ENCODE peak calls at places on chromosomes 11 and 22, in five cellular contexts. J is H1, Z is HepG2, Q is GM12878, P is NT2/D1. C is an unnamed sample.

GRCh38 chr22:40504285-40505249 is 132.0 kb downstream of the MRTFA start:
- DNase-seq in Q (no peak), Z (no peak), J (no peak), P (no peak), C (no peak)

GRCh38 chr11:107468596-107468995 is 11.0 kb upstream of the CWF19L2 start:
- DNase-seq in J (no peak), P (no peak), Z (no peak), Q (no peak), C (no peak)

GRCh38 chr11:109145287-109145686 is 276.7 kb upstream of the C11orf87 start:
- DNase-seq in J (no peak), Q (no peak), Z (no peak), P (no peak), C (no peak)

GRCh38 chr11:103947566-103947919 is 88.9 kb upstream of the DDI1 start:
- DNase-seq in J (no peak), P (no peak), Z (no peak), Q (no peak), C (no peak)

GRCh38 chr22:43476341-43476740 is 64.5 kb downstream of the MPPED1 start:
- DNase-seq in P (no peak), Q (no peak), J (no peak), Z (peak; percentile 22), C (peak; percentile 44)

GRCh38 chr22:37052386-37053309 is 1.1 kb downstream of the KCTD17 start:
- DNase-seq in Q (no peak), J (no peak), P (no peak), Z (no peak), C (no peak)

GRCh38 chr11:34632105-34632780 is 11.3 kb downstream of the EHF start:
- DNase-seq in Q (no peak), Z (no peak), J (no peak), P (no peak), C (no peak)

GRCh38 chr11:71373791-71374454 is 74.3 kb downstream of the DHCR7 start:
- DNase-seq in P (no peak), Z (no peak), J (no peak), Q (peak; percentile 71), C (no peak)

DNA sequence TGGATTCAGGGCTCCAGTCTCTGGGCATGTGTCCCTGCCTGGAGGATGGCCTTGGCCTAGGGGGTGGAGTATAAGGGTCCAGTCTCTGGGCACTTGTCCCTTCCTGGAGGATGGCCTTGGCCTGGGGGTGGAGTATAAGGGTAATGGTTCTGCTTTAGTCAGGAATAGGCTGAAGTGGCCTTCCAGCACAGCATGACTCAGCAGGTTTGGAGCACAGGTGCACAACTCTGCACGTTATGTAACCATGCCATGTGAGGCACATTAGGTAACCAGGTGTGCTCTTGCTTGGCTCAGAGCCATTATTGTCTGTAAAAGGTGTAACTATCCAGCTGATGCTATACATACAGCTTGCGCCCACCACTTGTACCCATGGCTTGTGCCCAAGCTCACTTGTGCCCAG is 48.4 kb upstream of the POLD3 start:
- DNase-seq in J (no peak), Q (no peak), Z (no peak), P (no peak), C (no peak)
- TF ChIP-seq SUZ12 in J (no peak), Q (no peak), Z (no peak), P (no peak), C (no peak)

GRCh38 chr11:77142091-77142975 is 14.3 kb downstream of the MYO7A start:
- DNase-seq in P (no peak), Z (no peak), J (no peak), Q (no peak), C (no peak)
- TF ChIP-seq SUZ12 in P (no peak), Z (no peak), J (no peak), Q (no peak), C (no peak)

GRCh38 chr11:119584193-119585037 is 144.6 kb downstream of the NECTIN1 start:
- DNase-seq in Z (no peak), Q (no peak), J (peak; percentile 79), P (peak; percentile 93), C (peak; percentile 62)

GRCh38 chr11:119583585-119583984 is 145.4 kb downstream of the NECTIN1 start:
- DNase-seq in Z (no peak), Q (no peak), P (no peak), J (no peak), C (no peak)

GRCh38 chr11:119589011-119589410 is 140.0 kb downstream of the NECTIN1 start:
- DNase-seq in J (no peak), Q (no peak), Z (no peak), P (no peak), C (no peak)

GRCh38 chr11:119586181-119586580 is 142.8 kb downstream of the NECTIN1 start:
- DNase-seq in P (no peak), Z (no peak), J (no peak), Q (no peak), C (no peak)

GRCh38 chr11:119585038-119585666 is 143.8 kb downstream of the NECTIN1 start:
- DNase-seq in J (peak; percentile 76), Q (no peak), P (no peak), Z (no peak), C (no peak)
- TF ChIP-seq SUZ12 in J (no peak), Q (peak; percentile 7), P (no peak), Z (no peak), C (no peak)

GRCh38 chr11:134502153-134502550 is 90.1 kb upstream of the B3GAT1 start:
- DNase-seq in Z (no peak), P (no peak), Q (no peak), J (no peak), C (no peak)

GRCh38 chr11:134501406-134502152 is 89.5 kb upstream of the B3GAT1 start:
- DNase-seq in Z (no peak), J (no peak), P (no peak), Q (no peak), C (no peak)

GRCh38 chr11:134498326-134499139 is 86.5 kb upstream of the B3GAT1 start:
- DNase-seq in Z (no peak), J (no peak), P (no peak), Q (no peak), C (no peak)

GRCh38 chr11:134499990-134500389 is 87.9 kb upstream of the B3GAT1 start:
- DNase-seq in Q (no peak), J (no peak), Z (no peak), P (no peak), C (no peak)

DNA sequence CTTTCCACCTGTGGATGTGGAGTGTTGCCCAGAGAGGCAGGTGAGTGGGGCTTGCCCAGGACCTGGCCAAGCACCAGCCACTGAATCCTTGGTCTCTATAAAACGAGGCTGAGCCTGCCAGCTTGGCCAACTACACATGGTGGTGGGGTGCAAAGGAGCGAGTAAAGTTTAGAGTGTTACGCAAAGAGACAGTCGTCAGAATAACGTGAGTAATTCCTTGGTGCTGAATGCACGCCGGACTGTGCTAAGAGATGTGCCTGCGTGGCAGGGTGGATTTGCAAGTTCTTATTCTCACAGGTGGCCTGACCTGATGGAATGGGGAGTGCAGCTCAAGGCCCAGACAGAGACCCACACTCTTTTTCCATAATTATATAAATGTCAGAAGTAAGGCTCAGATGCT is 88.6 kb upstream of the B3GAT1 start:
- DNase-seq in J (no peak), Z (no peak), Q (no peak), P (no peak), C (no peak)
- TF ChIP-seq SUZ12 in J (no peak), Z (no peak), Q (no peak), P (no peak), C (no peak)

DNA sequence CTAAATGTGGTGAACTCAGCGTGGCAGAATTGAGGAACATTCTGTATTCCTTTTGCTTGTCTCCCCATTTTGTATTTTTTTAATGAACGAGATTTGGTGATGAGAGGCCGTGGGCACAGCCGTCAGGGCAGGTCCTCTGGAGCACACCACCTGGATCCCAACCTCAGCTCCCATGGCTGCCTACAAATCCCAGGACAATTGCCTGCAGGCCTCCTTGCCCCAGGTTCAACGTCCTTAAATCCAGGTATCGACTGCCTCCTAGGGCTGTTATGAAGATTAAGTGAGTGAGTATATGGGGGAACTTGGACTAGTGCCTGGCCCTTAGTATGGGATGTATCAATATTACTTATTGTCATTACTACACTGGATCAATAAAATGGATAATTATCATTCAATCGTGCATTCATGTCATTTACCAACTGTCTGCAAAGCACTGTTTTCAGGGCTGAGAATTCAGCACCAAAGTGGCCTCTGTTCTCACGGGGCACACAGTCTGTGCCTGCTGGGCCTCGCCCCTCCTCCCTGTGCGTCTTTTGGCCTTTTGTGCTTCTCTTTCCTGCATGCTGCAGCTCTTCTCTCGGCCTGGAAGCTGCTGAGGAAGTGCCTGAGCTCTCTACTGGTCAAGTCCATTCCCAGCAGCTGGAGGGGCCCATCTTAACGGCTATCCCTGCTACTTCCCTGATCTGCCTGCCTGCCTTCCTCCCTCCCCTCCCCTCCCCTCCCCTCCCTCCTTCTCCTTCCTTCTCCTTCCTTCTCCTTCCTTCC is 1343.7 kb downstream of the BRD1 start:
- DNase-seq in Q (no peak), Z (no peak), J (no peak), P (no peak), C (no peak)
- TF ChIP-seq SUZ12 in Q (no peak), Z (no peak), J (no peak), P (no peak), C (no peak)

DNA sequence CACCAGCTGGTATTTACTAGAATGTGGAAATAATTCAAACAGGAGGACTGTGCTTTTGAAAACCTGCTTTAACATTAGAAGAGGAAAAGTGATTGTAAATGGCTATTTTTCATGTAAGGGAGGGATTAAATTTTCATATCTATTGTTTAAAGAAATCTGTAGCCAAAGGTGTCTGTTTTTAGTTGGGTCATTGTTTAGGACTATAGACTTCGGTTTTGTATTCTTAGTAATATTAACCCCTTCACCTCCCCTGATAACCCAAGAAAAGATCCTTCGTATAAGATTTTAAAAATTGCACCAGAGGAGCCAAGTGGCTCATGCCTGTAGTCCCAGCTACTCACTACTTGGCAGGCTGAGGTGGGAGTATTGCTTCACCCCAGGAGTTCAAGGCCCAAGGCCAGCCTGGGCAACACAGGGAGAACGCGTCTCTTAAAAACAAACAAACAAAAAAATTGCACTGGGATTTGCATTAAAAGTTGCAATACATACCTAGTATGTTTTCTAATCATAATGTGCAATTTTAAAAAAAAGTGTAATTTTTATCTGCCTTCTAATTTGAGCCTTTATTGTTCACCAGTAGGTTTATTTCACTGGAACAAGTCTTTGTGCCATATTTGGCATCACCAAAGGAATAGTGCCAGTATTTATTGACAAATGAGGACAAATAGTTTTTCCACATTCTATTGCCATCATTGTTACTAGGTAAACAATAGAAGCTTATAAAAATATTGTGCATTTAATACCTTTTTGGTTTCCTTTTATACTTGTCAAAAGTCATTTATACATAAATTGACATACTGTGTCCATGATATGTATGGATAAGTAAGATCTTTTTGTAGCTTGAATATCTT is 34.3 kb downstream of the MTMR3 start:
- DNase-seq in P (no peak), Q (no peak), J (no peak), Z (peak; percentile 57), C (no peak)
- TF ChIP-seq SUZ12 in P (no peak), Q (no peak), J (no peak), Z (no peak), C (no peak)

C was measured in HEK293T.